ENCODE peak calls at places on chromosome 5, in seven cellular contexts. S is RCC 7860; D is NCI-H1105 treated with DMSO at 0.1 percent for 48 hours; J is stimulated activated CD4-positive, alpha-beta T cell treated with anti-CD3 and anti-CD28 coated beads, Interleukin-1b, Interleukin-23, amount 100 ng/mL, for 1 hour; B is non-pigmented ciliary epithelial cell; F is GM13976; L is activated T-cell treated with anti-CD3 and anti-CD28 coated beads for 24 hours. X is an unnamed sample.

GRCh38 chr5:19208397-19208796 is 779.6 kb downstream of the CDH18 start:
- DNase-seq in S (no peak), D (no peak), J (no peak), B (no peak), F (no peak), L (no peak), X (no peak)

GRCh38 chr5:102903074-102903871 is 148.2 kb downstream of the PAM start:
- DNase-seq in S (no peak), D (peak; percentile 36), J (no peak), B (no peak), F (no peak), L (no peak), X (no peak)

GRCh38 chr5:58314356-58315045 is 145.4 kb downstream of the PLK2 start:
- DNase-seq in S (no peak), D (no peak), J (no peak), B (no peak), F (no peak), L (no peak), X (no peak)

GRCh38 chr5:50595199-50595598 is 71.2 kb upstream of the PARP8 start:
- DNase-seq in S (no peak), D (no peak), J (no peak), B (peak; percentile 65), F (no peak), L (no peak), X (no peak)

GRCh38 chr5:72079288-72079687 is 28.0 kb upstream of the MAP1B start:
- DNase-seq in S (no peak), D (no peak), J (no peak), B (no peak), F (peak; percentile 18), L (no peak), X (no peak)

GRCh38 chr5:131981516-131981915 is 29.9 kb downstream of the ACSL6 start:
- DNase-seq in S (no peak), D (no peak), J (no peak), B (no peak), F (no peak), L (no peak), X (no peak)

GRCh38 chr5:39464096-39464495 is 39.3 kb upstream of the DAB2 start:
- DNase-seq in S (no peak), D (no peak), J (no peak), B (no peak), F (no peak), L (no peak), X (no peak)

GRCh38 chr5:132394681-132395259 is 25.3 kb downstream of the SLC22A5 start:
- DNase-seq in S (no peak), D (peak; percentile 87), J (no peak), B (no peak), F (no peak), L (no peak), X (no peak)

GRCh38 chr5:57488308-57488955 is 5.8 kb upstream of the ACTBL2 start:
- DNase-seq in S (peak; percentile 60), D (no peak), J (no peak), B (peak; percentile 60), F (no peak), L (no peak), X (no peak)

GRCh38 chr5:111744455-111744854 is 12.5 kb downstream of the NREP start:
- DNase-seq in S (no peak), D (no peak), J (no peak), B (no peak), F (no peak), L (no peak), X (no peak)